ENCODE peak calls at places on chromosomes 16 and 17, in five cellular contexts. One of them, this sample, is unnamed.

GRCh38 chr16:2160915-2161551 is 5.5 kb downstream of the TRAF7 start:
- DNase-seq in uterus: peak; percentile 82
- DNase-seq in K562: no peak
- DNase-seq in lower leg skin: peak; percentile 66
- DNase-seq in transverse colon: peak; percentile 58
- DNase-seq in this sample: no peak

GRCh38 chr17:55741353-55741700 is 9.5 kb upstream of the PCTP start:
- DNase-seq in uterus: no peak
- DNase-seq in K562: no peak
- DNase-seq in lower leg skin: no peak
- DNase-seq in transverse colon: no peak
- DNase-seq in this sample: no peak

GRCh38 chr17:57004944-57005579 is 27.1 kb downstream of the SCPEP1 start:
- DNase-seq in uterus: no peak
- DNase-seq in K562: peak; percentile 25
- DNase-seq in lower leg skin: no peak
- DNase-seq in transverse colon: peak; percentile 35
- DNase-seq in this sample: no peak

GRCh38 chr17:17886253-17886652 is 49.5 kb upstream of the SREBF1 start:
- DNase-seq in uterus: peak; percentile 36
- DNase-seq in K562: no peak
- DNase-seq in lower leg skin: no peak
- DNase-seq in transverse colon: peak; percentile 41
- DNase-seq in this sample: no peak

GRCh38 chr17:17694229-17695081 is 13.2 kb downstream of the RAI1 start:
- DNase-seq in uterus: peak; percentile 82
- DNase-seq in K562: peak; percentile 70
- DNase-seq in lower leg skin: peak; percentile 69
- DNase-seq in transverse colon: peak; percentile 76
- DNase-seq in this sample: peak; percentile 93

GRCh38 chr16:83863682-83864081 is 35.2 kb upstream of the MLYCD start:
- DNase-seq in uterus: no peak
- DNase-seq in K562: peak; percentile 13
- DNase-seq in lower leg skin: no peak
- DNase-seq in transverse colon: no peak
- DNase-seq in this sample: no peak

GRCh38 chr16:2468725-2469398 is 2.2 kb upstream of the NTN3 start:
- DNase-seq in uterus: no peak
- DNase-seq in K562: no peak
- DNase-seq in lower leg skin: no peak
- DNase-seq in transverse colon: no peak
- DNase-seq in this sample: peak; percentile 84

GRCh38 chr16:537415-538335 is 10.2 kb downstream of the CAPN15 start:
- DNase-seq in uterus: no peak
- DNase-seq in K562: no peak
- DNase-seq in lower leg skin: no peak
- DNase-seq in transverse colon: no peak
- DNase-seq in this sample: no peak

GRCh38 chr17:77957215-77957868 is 1.2 kb upstream of the TNRC6C start:
- DNase-seq in uterus: no peak
- DNase-seq in K562: peak; percentile 31
- DNase-seq in lower leg skin: no peak
- DNase-seq in transverse colon: no peak
- DNase-seq in this sample: no peak

GRCh38 chr16:67528222-67528869 is at the start of gene RIPOR1:
- DNase-seq in uterus: peak; percentile 67
- DNase-seq in K562: peak; percentile 65
- DNase-seq in lower leg skin: no peak
- DNase-seq in transverse colon: peak; percentile 62
- DNase-seq in this sample: no peak

GRCh38 chr16:11340710-11341109 is 4.5 kb upstream of the RMI2 start:
- DNase-seq in uterus: no peak
- DNase-seq in K562: no peak
- DNase-seq in lower leg skin: no peak
- DNase-seq in transverse colon: no peak
- DNase-seq in this sample: no peak

GRCh38 chr17:17246879-17247278 is 9.9 kb upstream of the FLCN start:
- DNase-seq in uterus: no peak
- DNase-seq in K562: no peak
- DNase-seq in lower leg skin: no peak
- DNase-seq in transverse colon: no peak
- DNase-seq in this sample: no peak

GRCh38 chr17:44376124-44376523 is 12.5 kb upstream of the FAM171A2 start:
- DNase-seq in uterus: peak; percentile 22
- DNase-seq in K562: peak; percentile 63
- DNase-seq in lower leg skin: no peak
- DNase-seq in transverse colon: no peak
- DNase-seq in this sample: peak; percentile 61

GRCh38 chr17:49403514-49404289 is 11.0 kb downstream of the PHB1 start:
- DNase-seq in uterus: no peak
- DNase-seq in K562: no peak
- DNase-seq in lower leg skin: no peak
- DNase-seq in transverse colon: no peak
- DNase-seq in this sample: no peak

GRCh38 chr16:72537684-72538083 is 365.7 kb upstream of the PMFBP1 start:
- DNase-seq in uterus: no peak
- DNase-seq in K562: no peak
- DNase-seq in lower leg skin: no peak
- DNase-seq in transverse colon: no peak
- DNase-seq in this sample: peak; percentile 17

GRCh38 chr17:65609303-65609702 is 47.9 kb upstream of the AXIN2 start:
- DNase-seq in uterus: no peak
- DNase-seq in K562: no peak
- DNase-seq in lower leg skin: no peak
- DNase-seq in transverse colon: no peak
- DNase-seq in this sample: no peak

GRCh38 chr17:69090365-69090764 is 29.6 kb upstream of the ABCA9 start:
- DNase-seq in uterus: no peak
- DNase-seq in K562: no peak
- DNase-seq in lower leg skin: no peak
- DNase-seq in transverse colon: no peak
- DNase-seq in this sample: no peak

GRCh38 chr17:35082073-35082657 is 18.7 kb upstream of the RFFL start:
- DNase-seq in uterus: no peak
- DNase-seq in K562: no peak
- DNase-seq in lower leg skin: no peak
- DNase-seq in transverse colon: no peak
- DNase-seq in this sample: peak; percentile 16

GRCh38 chr17:79603771-79604170 is 7.1 kb downstream of the RBFOX3 start:
- DNase-seq in uterus: no peak
- DNase-seq in K562: no peak
- DNase-seq in lower leg skin: no peak
- DNase-seq in transverse colon: no peak
- DNase-seq in this sample: no peak

GRCh38 chr17:28796062-28796461 is 46.5 kb downstream of the FAM222B start:
- DNase-seq in uterus: no peak
- DNase-seq in K562: no peak
- DNase-seq in lower leg skin: no peak
- DNase-seq in transverse colon: no peak
- DNase-seq in this sample: no peak

GRCh38 chr17:60392042-60392844 is at the start of gene USP32:
- DNase-seq in uterus: peak; percentile 99
- DNase-seq in K562: peak; percentile 98
- DNase-seq in lower leg skin: peak; percentile 98
- DNase-seq in transverse colon: peak; percentile 99
- DNase-seq in this sample: peak; percentile 95

GRCh38 chr17:60390223-60390622 is 1.7 kb downstream of the USP32 start:
- DNase-seq in uterus: no peak
- DNase-seq in K562: peak; percentile 73
- DNase-seq in lower leg skin: no peak
- DNase-seq in transverse colon: no peak
- DNase-seq in this sample: no peak

GRCh38 chr17:60390881-60391418 is 983 bp downstream of the USP32 start:
- DNase-seq in uterus: no peak
- DNase-seq in K562: peak; percentile 49
- DNase-seq in lower leg skin: peak; percentile 31
- DNase-seq in transverse colon: peak; percentile 38
- DNase-seq in this sample: no peak

GRCh38 chr17:60392845-60393702 is 1.1 kb upstream of the USP32 start:
- DNase-seq in uterus: no peak
- DNase-seq in K562: peak; percentile 61
- DNase-seq in lower leg skin: peak; percentile 35
- DNase-seq in transverse colon: peak; percentile 59
- DNase-seq in this sample: peak; percentile 36

DNA sequence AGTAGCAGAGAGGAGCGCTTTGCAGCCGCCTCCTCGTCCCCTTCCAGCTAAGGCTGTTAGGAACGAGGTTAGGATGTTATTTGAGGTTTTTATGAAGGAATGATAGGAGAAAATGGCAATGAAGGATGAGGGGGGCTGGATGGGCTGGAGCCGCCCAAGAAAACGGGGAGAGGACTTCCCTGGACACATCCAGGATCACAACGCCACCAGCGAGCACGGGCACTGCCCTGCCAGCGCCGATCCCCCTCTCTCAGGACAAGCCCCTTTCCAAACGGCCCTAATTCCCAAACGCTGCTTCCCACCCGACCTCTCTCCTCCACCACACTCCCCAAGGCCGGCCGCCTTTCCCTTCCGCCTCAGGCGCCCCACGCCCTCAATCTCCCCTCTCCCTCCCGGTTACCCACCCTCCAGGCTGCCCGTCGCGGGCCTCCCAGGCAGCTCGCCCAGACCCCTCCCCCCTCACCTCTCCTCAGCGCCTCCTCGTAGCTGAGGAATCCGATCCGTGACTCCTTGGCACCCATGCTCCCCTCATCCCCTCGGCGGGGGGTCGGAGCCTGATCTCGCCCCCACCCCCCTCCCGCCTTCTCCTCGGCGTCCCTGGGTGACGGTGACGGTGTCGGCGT is 403 bp downstream of the USP32 start:
- DNase-seq in uterus: no peak
- DNase-seq in K562: no peak
- DNase-seq in lower leg skin: no peak
- DNase-seq in transverse colon: no peak
- DNase-seq in this sample: no peak
- TF ChIP-seq POLR2A in uterus: no peak
- TF ChIP-seq POLR2A in K562: peak; percentile 57
- TF ChIP-seq POLR2A in lower leg skin: no peak
- TF ChIP-seq POLR2A in transverse colon: no peak
- TF ChIP-seq POLR2A in this sample: no peak

GRCh38 chr16:28876016-28876659 is 2.1 kb upstream of the ATP2A1 start:
- DNase-seq in uterus: no peak
- DNase-seq in K562: no peak
- DNase-seq in lower leg skin: no peak
- DNase-seq in transverse colon: no peak
- DNase-seq in this sample: no peak
- TF ChIP-seq POLR2A in uterus: no peak
- TF ChIP-seq POLR2A in K562: no peak
- TF ChIP-seq POLR2A in lower leg skin: no peak
- TF ChIP-seq POLR2A in transverse colon: no peak
- TF ChIP-seq POLR2A in this sample: no peak

GRCh38 chr16:4801962-4802658 is at the start of gene ROGDI:
- DNase-seq in uterus: peak; percentile 57
- DNase-seq in K562: peak; percentile 90
- DNase-seq in lower leg skin: peak; percentile 69
- DNase-seq in transverse colon: peak; percentile 96
- DNase-seq in this sample: peak; percentile 70
- TF ChIP-seq POLR2A in uterus: no peak
- TF ChIP-seq POLR2A in K562: peak; percentile 36
- TF ChIP-seq POLR2A in lower leg skin: no peak
- TF ChIP-seq POLR2A in transverse colon: peak; percentile 66
- TF ChIP-seq POLR2A in this sample: peak; percentile 28

GRCh38 chr16:30534368-30535105 is at the start of gene ZNF747:
- DNase-seq in uterus: peak; percentile 93
- DNase-seq in K562: peak; percentile 94
- DNase-seq in lower leg skin: peak; percentile 91
- DNase-seq in transverse colon: peak; percentile 94
- DNase-seq in this sample: peak; percentile 85

GRCh38 chr16:30535777-30536190 is 1.1 kb upstream of the ZNF747 start:
- DNase-seq in uterus: peak; percentile 68
- DNase-seq in K562: peak; percentile 89
- DNase-seq in lower leg skin: peak; percentile 73
- DNase-seq in transverse colon: peak; percentile 84
- DNase-seq in this sample: no peak

GRCh38 chr16:30533146-30533522 is 1.5 kb downstream of the ZNF747 start:
- DNase-seq in uterus: no peak
- DNase-seq in K562: no peak
- DNase-seq in lower leg skin: no peak
- DNase-seq in transverse colon: no peak
- DNase-seq in this sample: no peak

GRCh38 chr16:30533748-30534367 is 800 bp downstream of the ZNF747 start:
- DNase-seq in uterus: no peak
- DNase-seq in K562: no peak
- DNase-seq in lower leg skin: no peak
- DNase-seq in transverse colon: no peak
- DNase-seq in this sample: no peak

GRCh38 chr16:30535106-30535776 is 583 bp upstream of the ZNF747 start:
- DNase-seq in uterus: no peak
- DNase-seq in K562: no peak
- DNase-seq in lower leg skin: no peak
- DNase-seq in transverse colon: no peak
- DNase-seq in this sample: no peak
- TF ChIP-seq POLR2A in uterus: no peak
- TF ChIP-seq POLR2A in K562: peak; percentile 90
- TF ChIP-seq POLR2A in lower leg skin: no peak
- TF ChIP-seq POLR2A in transverse colon: peak; percentile 70
- TF ChIP-seq POLR2A in this sample: no peak

DNA sequence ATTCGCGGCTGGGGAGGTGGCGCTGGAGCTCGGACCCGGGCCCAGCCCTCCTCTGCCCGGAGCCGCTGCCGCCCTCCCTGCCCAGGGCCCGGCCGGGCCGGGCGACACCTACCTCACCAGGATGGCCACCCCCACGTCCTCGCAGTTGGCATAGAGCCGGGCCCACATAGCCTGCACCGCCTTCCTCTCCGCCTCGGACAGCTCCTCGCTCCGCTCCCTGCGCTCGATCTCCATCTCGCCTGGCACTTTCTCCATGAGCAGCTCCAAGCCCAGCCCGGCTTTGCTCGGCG is 276 bp downstream of the CYGB start:
- DNase-seq in uterus: peak; percentile 54
- DNase-seq in K562: no peak
- DNase-seq in lower leg skin: no peak
- DNase-seq in transverse colon: no peak
- DNase-seq in this sample: no peak
- TF ChIP-seq POLR2A in uterus: no peak
- TF ChIP-seq POLR2A in K562: no peak
- TF ChIP-seq POLR2A in lower leg skin: no peak
- TF ChIP-seq POLR2A in transverse colon: no peak
- TF ChIP-seq POLR2A in this sample: no peak

GRCh38 chr17:38868968-38869646 is 751 bp upstream of the LASP1 start:
- DNase-seq in uterus: peak; percentile 94
- DNase-seq in K562: peak; percentile 90
- DNase-seq in lower leg skin: peak; percentile 92
- DNase-seq in transverse colon: peak; percentile 94
- DNase-seq in this sample: no peak
- TF ChIP-seq POLR2A in uterus: no peak
- TF ChIP-seq POLR2A in K562: no peak
- TF ChIP-seq POLR2A in lower leg skin: no peak
- TF ChIP-seq POLR2A in transverse colon: peak; percentile 41
- TF ChIP-seq POLR2A in this sample: peak; percentile 37

GRCh38 chr17:802901-803881 is 21.0 kb downstream of the MRM3 start:
- DNase-seq in uterus: peak; percentile 40
- DNase-seq in K562: no peak
- DNase-seq in lower leg skin: no peak
- DNase-seq in transverse colon: no peak
- DNase-seq in this sample: no peak
- TF ChIP-seq POLR2A in uterus: no peak
- TF ChIP-seq POLR2A in K562: no peak
- TF ChIP-seq POLR2A in lower leg skin: no peak
- TF ChIP-seq POLR2A in transverse colon: no peak
- TF ChIP-seq POLR2A in this sample: no peak

This sample was measured in H54.